ENCODE peak calls at places on chromosomes 3 and 15, in eight cellular contexts. G, H, Z, Y, B, R, F and N are unnamed samples.

GRCh38 chr3:158794936-158795518 is 6.8 kb upstream of the MFSD1 start:
- DNase-seq in Y (no peak), R (peak), Z (no peak), F (no peak), G (no peak), H (peak), B (peak), N (no peak)

GRCh38 chr3:43923101-43923979 is 232.6 kb downstream of the ABHD5 start:
- DNase-seq in B (no peak), G (no peak), Y (no peak), Z (no peak), F (no peak), H (no peak), R (no peak), N (no peak)

GRCh38 chr3:45119824-45120614 is 26.2 kb downstream of the CDCP1 start:
- DNase-seq in H (peak), Z (no peak), B (peak), Y (no peak), F (peak), G (no peak), R (peak), N (no peak)

GRCh38 chr3:97928986-97929385 is 43.2 kb downstream of the RIOX2 start:
- DNase-seq in R (no peak), Y (no peak), G (no peak), F (no peak), Z (no peak), H (no peak), B (no peak), N (no peak)

GRCh38 chr3:104032283-104032682 is 1334.4 kb upstream of the ALCAM start:
- DNase-seq in H (peak), B (no peak), F (no peak), Y (no peak), R (no peak), Z (no peak), G (no peak), N (no peak)

GRCh38 chr3:72485649-72486048 is 362.6 kb downstream of the SHQ1 start:
- DNase-seq in F (peak), H (no peak), B (peak), R (no peak), G (no peak), Z (no peak), Y (no peak), N (no peak)

GRCh38 chr15:68558318-68559305 is 20.2 kb upstream of the CORO2B start:
- DNase-seq in Z (no peak), H (no peak), Y (no peak), R (no peak), B (no peak), G (no peak), F (no peak), N (no peak)

GRCh38 chr3:78969483-78969882 is 798.3 kb downstream of the ROBO1 start:
- DNase-seq in R (peak), F (no peak), Z (no peak), G (peak), H (peak), Y (no peak), B (peak), N (no peak)

GRCh38 chr3:160564949-160565441 is 376 bp downstream of the KPNA4 start:
- DNase-seq in R (peak), B (peak), F (peak), H (peak), Y (no peak), G (no peak), Z (no peak), N (peak)

GRCh38 chr15:100307241-100307855 is 34.4 kb downstream of the ADAMTS17 start:
- DNase-seq in B (no peak), G (no peak), R (no peak), Z (no peak), H (no peak), F (no peak), Y (no peak), N (no peak)

GRCh38 chr3:60424942-60425341 is 826.3 kb downstream of the FHIT start:
- DNase-seq in R (no peak), H (no peak), F (no peak), Y (no peak), B (no peak), Z (no peak), G (no peak), N (no peak)

GRCh38 chr3:195105841-195106417 is 165.0 kb downstream of the XXYLT1 start:
- DNase-seq in B (no peak), Y (no peak), R (no peak), Z (no peak), G (no peak), F (no peak), H (no peak), N (no peak)

GRCh38 chr3:121970047-121970446 is 52.0 kb downstream of the ILDR1 start:
- DNase-seq in R (peak), H (peak), G (no peak), Y (no peak), F (no peak), Z (no peak), B (peak), N (no peak)

GRCh38 chr15:73781038-73781925 is 28.1 kb upstream of the INSYN1 start:
- DNase-seq in R (peak), G (no peak), H (peak), F (no peak), Y (peak), Z (no peak), B (peak), N (no peak)

GRCh38 chr3:4852780-4853748 is 126.2 kb upstream of the BHLHE40 start:
- DNase-seq in Z (no peak), F (no peak), R (peak), B (no peak), G (no peak), Y (no peak), H (peak), N (no peak)

GRCh38 chr15:26630857-26631256 is 142.0 kb downstream of the GABRB3 start:
- DNase-seq in G (no peak), Z (no peak), R (no peak), Y (no peak), F (no peak), B (no peak), H (peak), N (no peak)

GRCh38 chr3:73378207-73378606 is 246.5 kb downstream of the PDZRN3 start:
- DNase-seq in Y (no peak), R (no peak), Z (no peak), H (no peak), F (no peak), G (no peak), B (no peak), N (no peak)

GRCh38 chr3:182370949-182371348 is 422.4 kb upstream of the ATP11B start:
- DNase-seq in H (no peak), F (no peak), R (no peak), G (no peak), Z (no peak), B (no peak), Y (no peak), N (no peak)

GRCh38 chr3:65732060-65732933 is 306.4 kb downstream of the MAGI1 start:
- DNase-seq in Y (peak), H (peak), B (peak), R (peak), Z (peak), G (peak), F (no peak), N (no peak)

GRCh38 chr15:41194444-41194843 is 36.1 kb downstream of the EXD1 start:
- DNase-seq in H (no peak), G (no peak), B (no peak), R (no peak), Z (no peak), F (no peak), Y (no peak), N (no peak)

GRCh38 chr3:114447950-114448479 is 154.2 kb downstream of the TIGIT start:
- DNase-seq in R (no peak), Z (no peak), G (no peak), B (no peak), H (no peak), Y (no peak), F (no peak), N (no peak)

GRCh38 chr3:12345141-12345561 is 56.3 kb downstream of the PPARG start:
- DNase-seq in R (peak), G (no peak), H (peak), F (no peak), Y (no peak), Z (no peak), B (peak), N (no peak)

GRCh38 chr3:31926543-31926942 is 54.5 kb downstream of the OSBPL10 start:
- DNase-seq in R (no peak), Y (no peak), Z (no peak), B (no peak), G (no peak), F (no peak), H (no peak), N (no peak)

GRCh38 chr3:70740082-70740481 is 427.6 kb upstream of the MDFIC2 start:
- DNase-seq in B (no peak), R (no peak), H (no peak), F (no peak), Y (no peak), Z (no peak), G (no peak), N (no peak)

GRCh38 chr3:183710231-183710630 is 12.6 kb downstream of the YEATS2 start:
- DNase-seq in B (no peak), H (no peak), Z (no peak), F (no peak), R (no peak), G (no peak), Y (no peak), N (no peak)

GRCh38 chr3:161413127-161413854 is 42.0 kb upstream of the SPTSSB start:
- DNase-seq in R (peak), B (peak), Z (no peak), G (no peak), F (no peak), Y (no peak), H (no peak), N (no peak)

GRCh38 chr15:95556225-95556624 is 774.3 kb upstream of the NR2F2 start:
- DNase-seq in Y (no peak), Z (no peak), F (no peak), H (no peak), R (peak), B (no peak), G (no peak), N (no peak)
- TF ChIP-seq CTCF in Y (no peak), Z (no peak), F (no peak), H (no peak), R (no peak), B (no peak), G (no peak), N (no peak)

DNA sequence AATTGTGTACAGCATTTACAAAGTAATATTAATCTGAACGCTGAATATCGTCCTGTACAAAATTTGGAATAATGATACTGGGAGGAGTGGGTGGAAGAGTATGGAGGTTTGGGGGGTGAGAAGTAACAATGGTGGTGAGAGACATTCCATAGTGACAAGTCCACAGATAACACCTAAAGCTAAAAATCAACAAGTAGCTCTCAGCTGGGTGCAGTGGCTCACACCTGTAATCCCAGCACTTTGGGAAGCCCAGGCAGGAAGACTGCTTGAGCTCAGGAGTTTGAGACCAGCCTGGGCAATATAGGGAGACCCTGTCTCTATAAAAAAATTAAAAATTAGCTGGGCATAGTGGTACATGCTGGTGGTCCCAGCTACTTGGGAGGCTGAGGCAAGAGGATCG is 5.1 kb downstream of the MRPS25 start:
- DNase-seq in F (no peak), Z (no peak), H (no peak), B (no peak), G (no peak), R (no peak), Y (no peak), N (no peak)
- TF ChIP-seq CTCF in F (no peak), Z (no peak), H (no peak), B (no peak), G (no peak), R (no peak), Y (no peak), N (no peak)

GRCh38 chr3:142447852-142448315 is at the start of gene XRN1:
- DNase-seq in F (peak), Y (peak), B (peak), Z (peak), H (peak), R (peak), G (peak), N (peak)
- TF ChIP-seq CTCF in F (no peak), Y (no peak), B (no peak), Z (no peak), H (no peak), R (no peak), G (no peak), N (no peak)

GRCh38 chr3:9731206-9732079 is at the start of gene BRPF1:
- DNase-seq in G (peak), B (peak), Y (peak), R (peak), F (peak), H (peak), Z (peak), N (peak)
- TF ChIP-seq CTCF in G (no peak), B (no peak), Y (no peak), R (peak), F (no peak), H (peak), Z (no peak), N (no peak)

GRCh38 chr3:136305879-136306278 is 55.7 kb downstream of the PCCB start:
- DNase-seq in Y (no peak), B (peak), R (peak), Z (no peak), F (no peak), G (peak), H (peak), N (no peak)
- TF ChIP-seq CTCF in Y (no peak), B (peak), R (peak), Z (peak), F (no peak), G (peak), H (peak), N (peak)